ENCODE peak calls at places on chromosomes 11 and 22, in six cellular contexts. E, V, T, M, G and P are unnamed samples.

GRCh38 chr11:91350931-91351330 is 873.7 kb upstream of the FAT3 start:
- DNase-seq in E (no peak), V (no peak), T (no peak), M (no peak), G (no peak), P (no peak)

GRCh38 chr11:85947431-85948272 is 92.5 kb downstream of the CCDC83 start:
- DNase-seq in E (peak), V (peak), T (no peak), M (peak), G (no peak), P (no peak)

GRCh38 chr22:29149841-29150555 is 55.7 kb upstream of the EMID1 start:
- DNase-seq in E (no peak), V (no peak), T (no peak), M (no peak), G (no peak), P (no peak)

GRCh38 chr11:47973173-47973572 is 7.2 kb upstream of the PTPRJ start:
- DNase-seq in E (no peak), V (no peak), T (no peak), M (no peak), G (no peak), P (no peak)

GRCh38 chr11:94956963-94957362 is 16.4 kb downstream of the CWC15 start:
- DNase-seq in E (no peak), V (no peak), T (no peak), M (no peak), G (no peak), P (no peak)

GRCh38 chr11:83611616-83612015 is 325.4 kb upstream of the CCDC90B start:
- DNase-seq in E (no peak), V (no peak), T (no peak), M (no peak), G (no peak), P (peak)

GRCh38 chr11:60974726-60975125 is 3.2 kb downstream of the CD6 start:
- DNase-seq in E (no peak), V (no peak), T (no peak), M (no peak), G (no peak), P (no peak)

GRCh38 chr11:47506363-47506762 is 46.6 kb downstream of the CELF1 start:
- DNase-seq in E (no peak), V (no peak), T (no peak), M (no peak), G (no peak), P (no peak)

GRCh38 chr11:66566221-66566620 is 2.2 kb downstream of the CTSF start:
- DNase-seq in E (no peak), V (no peak), T (no peak), M (no peak), G (no peak), P (no peak)

GRCh38 chr11:12629601-12630313 is 44.5 kb upstream of the TEAD1 start:
- DNase-seq in E (no peak), V (no peak), T (no peak), M (peak), G (no peak), P (no peak)

GRCh38 chr11:20337526-20338154 is 25.9 kb upstream of the HTATIP2 start:
- DNase-seq in E (no peak), V (no peak), T (peak), M (peak), G (no peak), P (peak)

GRCh38 chr22:42820075-42820763 is 36.9 kb downstream of the ARFGAP3 start:
- DNase-seq in E (no peak), V (no peak), T (no peak), M (peak), G (no peak), P (peak)

GRCh38 chr11:107780775-107781174 is 68.9 kb upstream of the SLN start:
- DNase-seq in E (no peak), V (no peak), T (no peak), M (peak), G (no peak), P (no peak)

GRCh38 chr11:71086687-71087258 is 165.6 kb downstream of the SHANK2 start:
- DNase-seq in E (peak), V (peak), T (peak), M (peak), G (peak), P (peak)

GRCh38 chr11:128865490-128865889 is 1.6 kb downstream of the KCNJ1 start:
- DNase-seq in E (no peak), V (peak), T (no peak), M (peak), G (no peak), P (no peak)

GRCh38 chr11:37830532-37830931 is 1232.5 kb upstream of the RAG2 start:
- DNase-seq in E (no peak), V (no peak), T (no peak), M (no peak), G (no peak), P (no peak)

GRCh38 chr11:25596701-25597100 is 735.2 kb upstream of the ANO3 start:
- DNase-seq in E (no peak), V (no peak), T (no peak), M (no peak), G (no peak), P (no peak)

GRCh38 chr11:77375114-77375513 is 73.6 kb upstream of the GDPD4 start:
- DNase-seq in E (no peak), V (no peak), T (no peak), M (peak), G (no peak), P (no peak)

GRCh38 chr11:36577859-36578258 is 10.1 kb downstream of the RAG1 start:
- DNase-seq in E (peak), V (no peak), T (no peak), M (peak), G (no peak), P (no peak)

GRCh38 chr11:95283653-95284052 is 52.7 kb upstream of the SESN3 start:
- DNase-seq in E (no peak), V (no peak), T (no peak), M (no peak), G (no peak), P (no peak)

GRCh38 chr11:60768202-60768601 is 11.5 kb downstream of the MS4A15 start:
- DNase-seq in E (no peak), V (no peak), T (no peak), M (no peak), G (no peak), P (no peak)

GRCh38 chr11:94895971-94896370 is 77.4 kb downstream of the CWC15 start:
- DNase-seq in E (no peak), V (peak), T (no peak), M (peak), G (no peak), P (no peak)

GRCh38 chr11:134206185-134206584 is 17.6 kb downstream of the NCAPD3 start:
- DNase-seq in E (no peak), V (no peak), T (no peak), M (no peak), G (no peak), P (no peak)

GRCh38 chr11:13216019-13217006 is 61.3 kb upstream of the BMAL1 start:
- DNase-seq in E (peak), V (peak), T (peak), M (peak), G (no peak), P (no peak)

GRCh38 chr11:18853086-18853720 is 61.6 kb upstream of the PTPN5 start:
- DNase-seq in E (peak), V (peak), T (no peak), M (peak), G (no peak), P (peak)

GRCh38 chr11:68583047-68583446 is 101.3 kb upstream of the GAL start:
- DNase-seq in E (no peak), V (peak), T (no peak), M (peak), G (no peak), P (no peak)

GRCh38 chr22:45064313-45065268 is 54.8 kb upstream of the PHF21B start:
- DNase-seq in E (no peak), V (peak), T (no peak), M (peak), G (no peak), P (no peak)

GRCh38 chr22:44351037-44351436 is 38.3 kb upstream of the SHISAL1 start:
- DNase-seq in E (no peak), V (no peak), T (no peak), M (no peak), G (no peak), P (no peak)